ENCODE peak calls at places on chromosome 15, in five cellular contexts. One of them, this sample, is unnamed.

GRCh38 chr15:100291106-100291505 is 50.7 kb downstream of the ADAMTS17 start:
- DNase-seq in ovary: no peak
- DNase-seq in progenitor cell of endocrine pancreas: no peak
- DNase-seq in GM13976: no peak
- DNase-seq in right atrium auricular region: no peak
- DNase-seq in this sample: no peak

GRCh38 chr15:95684126-95684525 is 646.4 kb upstream of the NR2F2 start:
- DNase-seq in progenitor cell of endocrine pancreas: no peak
- DNase-seq in GM13976: no peak
- DNase-seq in ovary: no peak
- DNase-seq in right atrium auricular region: no peak
- DNase-seq in this sample: no peak

GRCh38 chr15:56537881-56538280 is 72.9 kb upstream of the MNS1 start:
- DNase-seq in right atrium auricular region: no peak
- DNase-seq in GM13976: no peak
- DNase-seq in progenitor cell of endocrine pancreas: no peak
- DNase-seq in ovary: no peak
- DNase-seq in this sample: peak

GRCh38 chr15:63013052-63013808 is 29.3 kb upstream of the TPM1 start:
- DNase-seq in progenitor cell of endocrine pancreas: no peak
- DNase-seq in GM13976: no peak
- DNase-seq in ovary: no peak
- DNase-seq in right atrium auricular region: no peak
- DNase-seq in this sample: no peak

GRCh38 chr15:101525087-101525669 is 35.7 kb upstream of the PCSK6 start:
- DNase-seq in right atrium auricular region: no peak
- DNase-seq in GM13976: peak
- DNase-seq in ovary: no peak
- DNase-seq in progenitor cell of endocrine pancreas: no peak
- DNase-seq in this sample: no peak

GRCh38 chr15:58467722-58468436 is 36.1 kb downstream of the LIPC start:
- DNase-seq in right atrium auricular region: no peak
- DNase-seq in GM13976: no peak
- DNase-seq in ovary: peak
- DNase-seq in progenitor cell of endocrine pancreas: no peak
- DNase-seq in this sample: no peak

GRCh38 chr15:66234798-66235197 is 18.8 kb downstream of the MEGF11 start:
- DNase-seq in progenitor cell of endocrine pancreas: no peak
- DNase-seq in ovary: no peak
- DNase-seq in right atrium auricular region: no peak
- DNase-seq in GM13976: no peak
- DNase-seq in this sample: no peak

GRCh38 chr15:27701956-27702355 is 397.2 kb downstream of the OCA2 start:
- DNase-seq in progenitor cell of endocrine pancreas: no peak
- DNase-seq in GM13976: no peak
- DNase-seq in ovary: no peak
- DNase-seq in right atrium auricular region: no peak
- DNase-seq in this sample: no peak

GRCh38 chr15:65923264-65923663 is 54.0 kb downstream of the RAB11A start:
- DNase-seq in GM13976: no peak
- DNase-seq in right atrium auricular region: no peak
- DNase-seq in ovary: no peak
- DNase-seq in progenitor cell of endocrine pancreas: no peak
- DNase-seq in this sample: no peak

GRCh38 chr15:44808557-44808956 is 72.2 kb downstream of the TRIM69 start:
- DNase-seq in ovary: no peak
- DNase-seq in right atrium auricular region: no peak
- DNase-seq in GM13976: no peak
- DNase-seq in progenitor cell of endocrine pancreas: no peak
- DNase-seq in this sample: no peak

GRCh38 chr15:67022587-67022986 is 42.8 kb upstream of the SMAD3 start:
- DNase-seq in GM13976: no peak
- DNase-seq in ovary: no peak
- DNase-seq in right atrium auricular region: peak
- DNase-seq in progenitor cell of endocrine pancreas: no peak
- DNase-seq in this sample: no peak

GRCh38 chr15:60428935-60429334 is 31.1 kb upstream of the ANXA2 start:
- DNase-seq in GM13976: no peak
- DNase-seq in progenitor cell of endocrine pancreas: no peak
- DNase-seq in right atrium auricular region: no peak
- DNase-seq in ovary: no peak
- DNase-seq in this sample: no peak

GRCh38 chr15:100681335-100681746 is 79.0 kb downstream of the ASB7 start:
- DNase-seq in progenitor cell of endocrine pancreas: no peak
- DNase-seq in GM13976: peak
- DNase-seq in right atrium auricular region: peak
- DNase-seq in ovary: no peak
- DNase-seq in this sample: no peak

GRCh38 chr15:31236184-31237041 is 90.2 kb upstream of the KLF13 start:
- DNase-seq in ovary: peak
- DNase-seq in progenitor cell of endocrine pancreas: no peak
- DNase-seq in right atrium auricular region: peak
- DNase-seq in GM13976: peak
- DNase-seq in this sample: no peak

GRCh38 chr15:69813881-69814280 is 283.8 kb downstream of the TLE3 start:
- DNase-seq in progenitor cell of endocrine pancreas: no peak
- DNase-seq in GM13976: no peak
- DNase-seq in right atrium auricular region: no peak
- DNase-seq in ovary: no peak
- DNase-seq in this sample: no peak

GRCh38 chr15:85993116-85993515 is 86.6 kb upstream of the AGBL1 start:
- DNase-seq in ovary: no peak
- DNase-seq in progenitor cell of endocrine pancreas: no peak
- DNase-seq in right atrium auricular region: no peak
- DNase-seq in GM13976: no peak
- DNase-seq in this sample: no peak

GRCh38 chr15:60674704-60675405 is 195.9 kb upstream of the ICE2 start:
- DNase-seq in ovary: no peak
- DNase-seq in progenitor cell of endocrine pancreas: no peak
- DNase-seq in right atrium auricular region: no peak
- DNase-seq in GM13976: no peak
- DNase-seq in this sample: no peak

GRCh38 chr15:40257656-40258450 is 19.0 kb downstream of the PAK6 start:
- DNase-seq in ovary: no peak
- DNase-seq in progenitor cell of endocrine pancreas: no peak
- DNase-seq in GM13976: no peak
- DNase-seq in right atrium auricular region: no peak
- DNase-seq in this sample: no peak

GRCh38 chr15:68868296-68868695 is 47.6 kb upstream of the ANP32A start:
- DNase-seq in GM13976: no peak
- DNase-seq in right atrium auricular region: no peak
- DNase-seq in ovary: no peak
- DNase-seq in progenitor cell of endocrine pancreas: no peak
- DNase-seq in this sample: no peak

GRCh38 chr15:92645051-92645631 is 10.4 kb downstream of the FAM174B start:
- DNase-seq in GM13976: no peak
- DNase-seq in progenitor cell of endocrine pancreas: no peak
- DNase-seq in right atrium auricular region: no peak
- DNase-seq in ovary: no peak
- DNase-seq in this sample: no peak

GRCh38 chr15:52463638-52464037 is 65.0 kb downstream of the MYO5A start:
- DNase-seq in progenitor cell of endocrine pancreas: no peak
- DNase-seq in GM13976: peak
- DNase-seq in right atrium auricular region: no peak
- DNase-seq in ovary: no peak
- DNase-seq in this sample: no peak
- TF ChIP-seq CTCF in progenitor cell of endocrine pancreas: no peak
- TF ChIP-seq CTCF in GM13976: peak
- TF ChIP-seq CTCF in right atrium auricular region: no peak
- TF ChIP-seq CTCF in ovary: no peak
- TF ChIP-seq CTCF in this sample: no peak

DNA sequence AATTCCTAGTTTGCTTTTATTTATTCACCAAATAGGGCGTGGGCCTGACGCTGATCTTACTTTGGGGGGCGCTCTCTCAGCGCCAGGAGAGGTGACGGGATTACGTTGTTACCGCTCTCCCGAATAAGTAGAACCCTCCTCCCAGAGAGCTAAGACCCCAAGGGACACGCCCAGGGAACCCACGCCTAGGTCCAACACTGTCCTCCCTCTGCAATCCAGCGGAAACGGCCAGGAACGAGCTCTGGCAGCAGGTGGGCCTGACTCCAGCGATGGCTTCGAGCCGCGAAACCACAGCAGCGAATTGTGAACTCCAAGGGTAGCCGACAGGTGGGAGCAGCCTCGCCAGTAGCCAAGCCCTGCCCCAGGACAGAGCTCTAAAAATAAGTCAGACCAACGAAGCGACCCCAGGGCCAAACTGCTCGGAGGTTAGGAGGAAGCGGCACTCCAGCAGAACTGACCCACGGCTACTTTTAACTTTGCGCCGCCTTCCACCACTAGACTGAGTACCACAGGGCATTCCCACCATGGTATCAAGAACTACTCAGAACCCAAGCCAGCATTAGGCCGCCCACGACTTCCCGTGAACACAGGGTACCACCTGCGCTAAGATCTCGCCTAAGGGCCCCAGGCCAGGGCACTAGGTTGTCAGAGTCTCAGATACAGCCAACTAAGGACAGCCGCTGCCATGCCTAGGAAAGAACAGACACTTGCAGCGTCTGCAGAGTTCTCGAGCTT is 1.6 kb upstream of the SIN3A start:
- DNase-seq in GM13976: no peak
- DNase-seq in ovary: peak
- DNase-seq in progenitor cell of endocrine pancreas: peak
- DNase-seq in right atrium auricular region: peak
- DNase-seq in this sample: peak
- TF ChIP-seq CTCF in GM13976: peak
- TF ChIP-seq CTCF in ovary: no peak
- TF ChIP-seq CTCF in progenitor cell of endocrine pancreas: peak
- TF ChIP-seq CTCF in right atrium auricular region: no peak
- TF ChIP-seq CTCF in this sample: no peak

DNA sequence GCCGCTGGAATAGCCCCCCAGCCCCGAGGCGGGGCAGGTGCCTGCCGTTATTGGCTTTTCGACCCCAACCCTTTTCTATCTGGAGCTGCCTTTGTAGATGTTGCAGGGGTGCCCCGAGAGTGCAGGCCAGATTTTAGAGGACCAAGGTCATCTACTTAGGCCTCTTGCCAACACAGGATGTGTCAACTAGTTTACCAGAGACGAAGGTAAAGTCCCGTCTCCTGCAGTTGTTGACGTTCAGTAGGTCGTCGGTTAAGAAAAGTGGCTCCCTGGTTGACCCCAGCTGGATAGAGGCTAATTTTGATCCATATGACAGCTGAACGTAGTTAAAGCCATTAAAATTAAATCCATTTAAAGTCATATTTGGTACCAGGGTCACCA is 622 bp upstream of the UBE3A start:
- DNase-seq in ovary: no peak
- DNase-seq in right atrium auricular region: no peak
- DNase-seq in GM13976: peak
- DNase-seq in progenitor cell of endocrine pancreas: no peak
- DNase-seq in this sample: no peak
- TF ChIP-seq CTCF in ovary: no peak
- TF ChIP-seq CTCF in right atrium auricular region: no peak
- TF ChIP-seq CTCF in GM13976: no peak
- TF ChIP-seq CTCF in progenitor cell of endocrine pancreas: no peak
- TF ChIP-seq CTCF in this sample: no peak

DNA sequence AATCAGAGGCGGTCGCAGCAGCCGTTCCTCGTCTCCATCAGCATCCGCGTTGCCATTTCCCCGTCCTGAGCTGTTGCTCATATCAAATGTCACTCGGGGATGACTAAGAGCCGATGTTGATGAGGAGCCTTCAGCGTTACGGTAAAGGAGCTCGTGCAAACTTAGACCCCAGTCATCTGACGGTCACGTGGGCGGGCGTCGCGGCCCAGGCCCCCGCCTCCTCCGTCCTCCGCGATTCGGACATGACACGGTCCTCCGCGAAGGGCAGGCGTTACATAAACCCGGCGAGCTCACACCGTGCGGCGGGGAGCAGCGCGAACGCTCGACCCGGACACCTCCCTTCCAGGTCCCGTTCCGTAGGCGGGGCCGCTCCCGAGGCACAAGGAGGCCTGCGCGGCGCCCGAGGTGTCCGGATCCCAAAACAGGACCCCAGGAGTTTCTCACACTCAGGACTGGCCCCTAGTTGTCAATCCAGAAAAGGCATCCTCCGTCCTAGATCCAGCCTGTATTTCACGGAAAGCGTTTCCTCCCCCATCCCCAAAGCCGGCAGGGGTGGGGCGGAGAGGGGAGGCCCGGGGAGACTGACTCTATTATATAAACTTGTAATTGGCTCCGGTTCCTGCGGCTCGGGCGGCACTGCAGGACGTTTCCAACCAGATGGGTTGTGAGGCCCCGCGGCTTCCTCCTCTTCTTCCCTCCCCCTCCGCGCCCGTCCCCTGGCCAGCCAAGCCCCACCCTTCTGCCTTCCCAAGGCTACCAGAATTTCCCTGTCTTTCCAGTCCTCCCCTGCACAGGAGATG is 100.0 kb upstream of the IGF1R start:
- DNase-seq in GM13976: no peak
- DNase-seq in progenitor cell of endocrine pancreas: peak
- DNase-seq in ovary: peak
- DNase-seq in right atrium auricular region: peak
- DNase-seq in this sample: peak
- TF ChIP-seq CTCF in GM13976: no peak
- TF ChIP-seq CTCF in progenitor cell of endocrine pancreas: no peak
- TF ChIP-seq CTCF in ovary: no peak
- TF ChIP-seq CTCF in right atrium auricular region: no peak
- TF ChIP-seq CTCF in this sample: no peak

GRCh38 chr15:83565553-83566159 is 88.3 kb upstream of the ADAMTSL3 start:
- DNase-seq in progenitor cell of endocrine pancreas: no peak
- DNase-seq in right atrium auricular region: no peak
- DNase-seq in ovary: no peak
- DNase-seq in GM13976: peak
- DNase-seq in this sample: no peak
- TF ChIP-seq CTCF in progenitor cell of endocrine pancreas: peak
- TF ChIP-seq CTCF in right atrium auricular region: peak
- TF ChIP-seq CTCF in ovary: peak
- TF ChIP-seq CTCF in GM13976: peak
- TF ChIP-seq CTCF in this sample: no peak

GRCh38 chr15:25208735-25209134 is 230.1 kb downstream of the UBE3A start:
- DNase-seq in right atrium auricular region: no peak
- DNase-seq in GM13976: no peak
- DNase-seq in ovary: no peak
- DNase-seq in progenitor cell of endocrine pancreas: no peak
- DNase-seq in this sample: no peak
- TF ChIP-seq CTCF in right atrium auricular region: no peak
- TF ChIP-seq CTCF in GM13976: no peak
- TF ChIP-seq CTCF in ovary: no peak
- TF ChIP-seq CTCF in progenitor cell of endocrine pancreas: no peak
- TF ChIP-seq CTCF in this sample: no peak

GRCh38 chr15:72685301-72685924 is 569 bp downstream of the HIGD2B start:
- DNase-seq in GM13976: no peak
- DNase-seq in ovary: no peak
- DNase-seq in progenitor cell of endocrine pancreas: no peak
- DNase-seq in right atrium auricular region: no peak
- DNase-seq in this sample: no peak
- TF ChIP-seq CTCF in GM13976: no peak
- TF ChIP-seq CTCF in ovary: no peak
- TF ChIP-seq CTCF in progenitor cell of endocrine pancreas: no peak
- TF ChIP-seq CTCF in right atrium auricular region: no peak
- TF ChIP-seq CTCF in this sample: no peak

GRCh38 chr15:74134387-74135027 is 4.1 kb downstream of the ISLR2 start:
- DNase-seq in right atrium auricular region: no peak
- DNase-seq in GM13976: peak
- DNase-seq in ovary: no peak
- DNase-seq in progenitor cell of endocrine pancreas: no peak
- DNase-seq in this sample: no peak
- TF ChIP-seq CTCF in right atrium auricular region: peak
- TF ChIP-seq CTCF in GM13976: peak
- TF ChIP-seq CTCF in ovary: no peak
- TF ChIP-seq CTCF in progenitor cell of endocrine pancreas: peak
- TF ChIP-seq CTCF in this sample: no peak

This sample was measured in natural killer cell.